ENCODE peak calls at places on chromosomes 4 and X, in six cellular contexts. E is IMR-90, F is mesendoderm, B is H1, U is mesenchymal stem cell, P is H9. Z is an unnamed sample. For H3K4me1, the result is how much of the 10 kb centered on the place peaks cover.

GRCh38 chr4:154982187-154983047 is 201.3 kb downstream of the RBM46 start:
- DNase-seq in E (peak), F (peak), B (peak), U (peak), P (peak), Z (peak)

GRCh38 chr4:149264093-149264733 is 551.4 kb downstream of the IQCM start:
- DNase-seq in E (peak), F (peak), B (no peak), U (peak), P (peak), Z (peak)

GRCh38 chrX:103211012-103211715 is 3.7 kb upstream of the BEX4 start:
- DNase-seq in E (peak), F (peak), B (no peak), U (peak), P (peak), Z (peak)

GRCh38 chr4:14345356-14345775 is 656.9 kb upstream of the CPEB2 start:
- DNase-seq in E (peak), F (no peak), B (no peak), U (peak), P (no peak), Z (no peak)

GRCh38 chr4:40473578-40474388 is 138.7 kb downstream of the CHRNA9 start:
- DNase-seq in E (no peak), F (no peak), B (no peak), U (no peak), P (no peak), Z (no peak)

GRCh38 chr4:186900232-186900900 is 176.7 kb upstream of the FAT1 start:
- DNase-seq in E (peak), F (no peak), B (no peak), U (peak), P (no peak), Z (no peak)

GRCh38 chrX:42930951-42931350 is 153.0 kb upstream of the PPP1R2C start:
- DNase-seq in E (no peak), F (no peak), B (no peak), U (no peak), P (no peak), Z (no peak)

GRCh38 chr4:138897818-138898226 is 117.8 kb upstream of the NOCT start:
- DNase-seq in E (peak), F (peak), B (no peak), U (peak), P (no peak), Z (no peak)

GRCh38 chr4:41927761-41928499 is 7.3 kb upstream of the TMEM33 start:
- DNase-seq in E (no peak), F (no peak), B (no peak), U (no peak), P (no peak), Z (no peak)

GRCh38 chr4:74379912-74380311 is 15.0 kb downstream of the EREG start:
- DNase-seq in E (no peak), F (no peak), B (no peak), U (no peak), P (no peak), Z (no peak)

GRCh38 chr4:10097906-10098769 is 18.5 kb downstream of the WDR1 start:
- DNase-seq in E (no peak), F (no peak), B (no peak), U (no peak), P (no peak), Z (no peak)
- H3K4me1 ChIP-seq in E (half or more), F (under half), B (under half), U (half or more), P (under half), Z (under half)

GRCh38 chrX:53686151-53686885 is at the start of gene HUWE1:
- DNase-seq in E (peak), F (peak), B (peak), U (peak), P (peak), Z (peak)

GRCh38 chrX:53688300-53688699 is 1.8 kb upstream of the HUWE1 start:
- DNase-seq in E (no peak), F (no peak), B (no peak), U (no peak), P (no peak), Z (no peak)

GRCh38 chrX:53684415-53685192 is 1.9 kb downstream of the HUWE1 start:
- DNase-seq in E (no peak), F (peak), B (no peak), U (no peak), P (no peak), Z (no peak)

GRCh38 chrX:53683556-53684414 is 2.7 kb downstream of the HUWE1 start:
- DNase-seq in E (peak), F (peak), B (peak), U (peak), P (peak), Z (peak)

GRCh38 chrX:53685711-53686110 is 808 bp downstream of the HUWE1 start:
- DNase-seq in E (peak), F (no peak), B (no peak), U (no peak), P (no peak), Z (no peak)
- H3K9ac ChIP-seq in E (peak), F (peak), B (peak), U (peak), P (peak), Z (peak)

GRCh38 chr4:99088485-99089365 is at the start of gene ADH5:
- DNase-seq in E (peak), F (peak), B (peak), U (peak), P (peak), Z (peak)
- H2BK5ac ChIP-seq in E (peak), F (peak), B (peak), U (peak), P (peak), Z (no peak)

GRCh38 chr4:185726931-185727330 is 85.1 kb downstream of the SORBS2 start:
- DNase-seq in E (no peak), F (no peak), B (no peak), U (no peak), P (no peak), Z (no peak)

GRCh38 chr4:185721190-185721948 is 90.6 kb downstream of the SORBS2 start:
- DNase-seq in E (no peak), F (no peak), B (no peak), U (peak), P (no peak), Z (no peak)

GRCh38 chr4:185719493-185719843 is 92.5 kb downstream of the SORBS2 start:
- DNase-seq in E (no peak), F (no peak), B (no peak), U (no peak), P (no peak), Z (no peak)

GRCh38 chr4:185721949-185722316 is 90.1 kb downstream of the SORBS2 start:
- DNase-seq in E (no peak), F (no peak), B (no peak), U (peak), P (no peak), Z (no peak)

DNA sequence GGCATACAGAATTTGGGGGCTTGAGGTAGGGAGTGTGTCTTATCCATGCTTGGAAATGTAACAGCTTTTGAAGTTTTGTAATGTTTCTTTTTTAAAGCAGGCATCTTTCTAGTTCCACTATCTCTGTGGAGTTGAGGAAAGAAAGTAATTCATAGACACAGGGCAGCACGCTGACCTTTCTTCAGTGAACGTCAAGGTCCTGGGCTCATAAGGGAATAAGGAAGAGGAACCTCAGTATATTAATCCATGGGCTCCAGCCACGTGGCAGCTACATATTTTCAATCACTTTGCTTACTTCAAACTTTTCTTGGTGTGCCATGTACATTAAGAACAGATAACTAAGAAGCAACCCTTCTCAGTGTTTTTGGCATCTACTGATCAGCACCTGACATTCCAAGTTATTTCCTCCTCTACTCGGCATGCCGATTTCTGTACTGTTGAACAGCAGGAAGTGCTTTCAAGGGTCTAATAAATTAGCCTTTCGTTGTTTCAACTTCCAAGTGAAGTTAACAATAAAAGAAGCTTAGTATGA is 88.3 kb downstream of the SORBS2 start:
- DNase-seq in E (no peak), F (no peak), B (no peak), U (no peak), P (no peak), Z (no peak)
- H3K4me1 ChIP-seq in E (under half), F (under half), B (under half), U (under half), P (under half), Z (under half)

DNA sequence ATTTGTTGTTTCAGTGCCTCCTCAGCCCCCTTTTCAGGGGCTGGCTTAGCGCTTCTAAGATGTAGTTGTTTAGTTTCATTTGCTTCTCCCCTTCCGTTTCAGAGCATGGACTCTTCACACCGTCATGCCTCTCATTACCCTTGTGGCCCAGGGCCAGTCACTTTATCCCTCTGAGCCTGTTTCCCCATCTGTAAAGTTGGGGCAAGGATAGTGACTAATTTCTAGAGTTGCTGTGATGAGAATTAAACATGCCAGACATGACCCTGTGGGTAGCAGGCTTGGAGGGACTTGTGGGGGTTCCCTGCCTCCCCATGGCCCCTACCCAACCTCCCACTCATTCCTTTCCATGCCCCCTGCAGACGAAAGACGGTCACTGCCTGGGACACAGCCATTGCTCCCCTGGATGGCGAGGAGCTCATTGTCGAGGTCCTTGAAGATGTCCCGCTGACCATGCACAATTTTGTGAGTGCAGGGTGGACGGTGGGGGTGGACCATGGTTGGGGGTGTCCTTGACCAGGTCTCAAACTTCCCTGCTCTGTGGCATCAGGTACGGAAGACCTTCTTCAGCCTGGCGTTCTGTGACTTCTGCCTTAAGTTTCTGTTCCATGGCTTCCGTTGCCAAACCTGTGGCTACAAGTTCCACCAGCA is 3.6 kb downstream of the ARAF start:
- DNase-seq in E (no peak), F (no peak), B (no peak), U (no peak), P (no peak), Z (no peak)
- H3K9ac ChIP-seq in E (no peak), F (no peak), B (no peak), U (no peak), P (no peak), Z (peak)

GRCh38 chr4:156594619-156595018 is 377.0 kb downstream of the PDGFC start:
- DNase-seq in E (no peak), F (no peak), B (no peak), U (peak), P (no peak), Z (no peak)
- H2BK5ac ChIP-seq in E (peak), F (no peak), B (no peak), U (no peak), P (no peak), Z (no peak)

GRCh38 chr4:140085062-140085622 is 68.8 kb downstream of the MAML3 start:
- DNase-seq in E (peak), F (peak), B (no peak), U (peak), P (no peak), Z (no peak)
- H3K4me1 ChIP-seq in E (under half), F (under half), B (under half), U (under half), P (under half), Z (under half)

DNA sequence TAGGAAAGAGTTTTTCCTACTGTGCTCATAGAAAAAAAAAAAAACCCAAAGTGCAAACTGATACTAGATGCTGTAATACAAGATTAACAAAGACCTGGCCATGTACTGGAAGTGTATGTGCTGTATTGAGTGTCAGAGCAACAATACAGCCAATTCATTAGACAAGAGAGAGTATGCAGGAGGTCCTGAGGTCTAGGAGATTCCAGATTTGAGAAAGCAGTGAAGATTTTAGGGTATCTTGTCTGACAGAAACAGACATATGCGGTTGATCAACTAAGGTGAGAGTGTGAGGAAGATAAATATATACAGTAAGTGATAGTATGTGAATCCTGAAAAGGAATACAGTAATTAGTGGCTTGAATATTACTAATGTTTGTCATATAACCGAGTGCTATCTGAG is 3.0 kb downstream of the GPR174 start:
- DNase-seq in E (no peak), F (no peak), B (no peak), U (no peak), P (no peak), Z (no peak)
- H3K9ac ChIP-seq in E (no peak), F (no peak), B (no peak), U (no peak), P (no peak), Z (no peak)